ENCODE peak calls at places on chromosomes 2 and 18, in four cellular contexts. One of them, this sample, is unnamed.

GRCh38 chr2:31228717-31229116 is 5.2 kb upstream of the EHD3 start:
- DNase-seq in tibial nerve: no peak
- DNase-seq in upper lobe of right lung: no peak
- DNase-seq in transverse colon: no peak
- DNase-seq in this sample: no peak

GRCh38 chr2:233938676-233939370 is 21.6 kb downstream of the TRPM8 start:
- DNase-seq in tibial nerve: no peak
- DNase-seq in upper lobe of right lung: no peak
- DNase-seq in transverse colon: no peak
- DNase-seq in this sample: no peak

GRCh38 chr2:138713069-138713496 is 67.1 kb downstream of the NXPH2 start:
- DNase-seq in tibial nerve: no peak
- DNase-seq in upper lobe of right lung: no peak
- DNase-seq in transverse colon: no peak
- DNase-seq in this sample: no peak

GRCh38 chr2:64540615-64541014 is 16.5 kb downstream of the AFTPH start:
- DNase-seq in tibial nerve: no peak
- DNase-seq in upper lobe of right lung: no peak
- DNase-seq in transverse colon: no peak
- DNase-seq in this sample: no peak

GRCh38 chr2:65220432-65221131 is 7.0 kb upstream of the ACTR2 start:
- DNase-seq in tibial nerve: no peak
- DNase-seq in upper lobe of right lung: no peak
- DNase-seq in transverse colon: no peak
- DNase-seq in this sample: no peak

GRCh38 chr2:16526193-16526592 is 139.4 kb downstream of the CYRIA start:
- DNase-seq in tibial nerve: no peak
- DNase-seq in upper lobe of right lung: no peak
- DNase-seq in transverse colon: no peak
- DNase-seq in this sample: no peak

GRCh38 chr2:129810521-129810920 is 168.9 kb upstream of the RAB6C start:
- DNase-seq in tibial nerve: no peak
- DNase-seq in upper lobe of right lung: no peak
- DNase-seq in transverse colon: no peak
- DNase-seq in this sample: no peak

GRCh38 chr18:49628993-49629795 is 67.3 kb downstream of the LIPG start:
- DNase-seq in tibial nerve: no peak
- DNase-seq in upper lobe of right lung: no peak
- DNase-seq in transverse colon: peak; percentile 22
- DNase-seq in this sample: no peak

GRCh38 chr2:217090024-217090473 is 230.2 kb upstream of the TNP1 start:
- DNase-seq in tibial nerve: no peak
- DNase-seq in upper lobe of right lung: no peak
- DNase-seq in transverse colon: no peak
- DNase-seq in this sample: no peak

GRCh38 chr2:65032016-65032975 is 23.9 kb upstream of the CEP68 start:
- DNase-seq in tibial nerve: no peak
- DNase-seq in upper lobe of right lung: no peak
- DNase-seq in transverse colon: peak; percentile 25
- DNase-seq in this sample: no peak

GRCh38 chr18:38033282-38033681 is 467.7 kb upstream of the CELF4 start:
- DNase-seq in tibial nerve: no peak
- DNase-seq in upper lobe of right lung: no peak
- DNase-seq in transverse colon: no peak
- DNase-seq in this sample: no peak
- TF ChIP-seq CTCF in tibial nerve: no peak
- TF ChIP-seq CTCF in upper lobe of right lung: no peak
- TF ChIP-seq CTCF in transverse colon: no peak
- TF ChIP-seq CTCF in this sample: no peak

GRCh38 chr18:70314383-70314782 is 25.5 kb downstream of the SOCS6 start:
- DNase-seq in tibial nerve: no peak
- DNase-seq in upper lobe of right lung: no peak
- DNase-seq in transverse colon: no peak
- DNase-seq in this sample: no peak

GRCh38 chr18:70321616-70322015 is 32.8 kb downstream of the SOCS6 start:
- DNase-seq in tibial nerve: no peak
- DNase-seq in upper lobe of right lung: no peak
- DNase-seq in transverse colon: no peak
- DNase-seq in this sample: no peak

GRCh38 chr18:70322385-70322784 is 33.5 kb downstream of the SOCS6 start:
- DNase-seq in tibial nerve: no peak
- DNase-seq in upper lobe of right lung: no peak
- DNase-seq in transverse colon: no peak
- DNase-seq in this sample: no peak

GRCh38 chr18:70322928-70323327 is 34.1 kb downstream of the SOCS6 start:
- DNase-seq in tibial nerve: no peak
- DNase-seq in upper lobe of right lung: no peak
- DNase-seq in transverse colon: no peak
- DNase-seq in this sample: no peak

GRCh38 chr18:70319185-70319584 is 30.3 kb downstream of the SOCS6 start:
- DNase-seq in tibial nerve: no peak
- DNase-seq in upper lobe of right lung: no peak
- DNase-seq in transverse colon: no peak
- DNase-seq in this sample: no peak
- H3K4me1 ChIP-seq in tibial nerve: no peaks in the 10 kb centered on the region
- H3K4me1 ChIP-seq in upper lobe of right lung: peaks cover 4% of the 10 kb centered on the region
- H3K4me1 ChIP-seq in transverse colon: peaks cover 37% of the 10 kb centered on the region
- H3K4me1 ChIP-seq in this sample: peaks cover 14% of the 10 kb centered on the region

GRCh38 chr2:152497481-152498052 is 162.6 kb downstream of the FMNL2 start:
- DNase-seq in tibial nerve: no peak
- DNase-seq in upper lobe of right lung: no peak
- DNase-seq in transverse colon: no peak
- DNase-seq in this sample: no peak

GRCh38 chr2:152499411-152499810 is 164.4 kb downstream of the FMNL2 start:
- DNase-seq in tibial nerve: no peak
- DNase-seq in upper lobe of right lung: no peak
- DNase-seq in transverse colon: no peak
- DNase-seq in this sample: no peak

GRCh38 chr2:152500777-152501176 is 165.8 kb downstream of the FMNL2 start:
- DNase-seq in tibial nerve: peak; percentile 61
- DNase-seq in upper lobe of right lung: no peak
- DNase-seq in transverse colon: no peak
- DNase-seq in this sample: no peak

GRCh38 chr2:152499921-152500320 is 164.9 kb downstream of the FMNL2 start:
- DNase-seq in tibial nerve: peak; percentile 73
- DNase-seq in upper lobe of right lung: no peak
- DNase-seq in transverse colon: no peak
- DNase-seq in this sample: no peak

GRCh38 chr2:152500336-152500735 is 165.4 kb downstream of the FMNL2 start:
- DNase-seq in tibial nerve: peak; percentile 28
- DNase-seq in upper lobe of right lung: no peak
- DNase-seq in transverse colon: no peak
- DNase-seq in this sample: no peak
- H3K4me3 ChIP-seq in tibial nerve: no peak overlapping the region
- H3K4me3 ChIP-seq in upper lobe of right lung: no peak overlapping the region
- H3K4me3 ChIP-seq in transverse colon: no peak overlapping the region
- H3K4me3 ChIP-seq in this sample: no peak overlapping the region

GRCh38 chr18:11665146-11665545 is 23.9 kb upstream of the GNAL start:
- DNase-seq in tibial nerve: no peak
- DNase-seq in upper lobe of right lung: peak; percentile 2
- DNase-seq in transverse colon: no peak
- DNase-seq in this sample: no peak

GRCh38 chr18:11667578-11667977 is 21.5 kb upstream of the GNAL start:
- DNase-seq in tibial nerve: no peak
- DNase-seq in upper lobe of right lung: peak; percentile 25
- DNase-seq in transverse colon: no peak
- DNase-seq in this sample: no peak

GRCh38 chr18:11665587-11665986 is 23.5 kb upstream of the GNAL start:
- DNase-seq in tibial nerve: no peak
- DNase-seq in upper lobe of right lung: peak; percentile 3
- DNase-seq in transverse colon: no peak
- DNase-seq in this sample: no peak

GRCh38 chr18:11666176-11666575 is 22.9 kb upstream of the GNAL start:
- DNase-seq in tibial nerve: no peak
- DNase-seq in upper lobe of right lung: peak; percentile 7
- DNase-seq in transverse colon: no peak
- DNase-seq in this sample: no peak

GRCh38 chr18:11666831-11667230 is 22.2 kb upstream of the GNAL start:
- DNase-seq in tibial nerve: no peak
- DNase-seq in upper lobe of right lung: peak; percentile 7
- DNase-seq in transverse colon: no peak
- DNase-seq in this sample: no peak
- TF ChIP-seq CTCF in tibial nerve: no peak
- TF ChIP-seq CTCF in upper lobe of right lung: no peak
- TF ChIP-seq CTCF in transverse colon: no peak
- TF ChIP-seq CTCF in this sample: no peak

DNA sequence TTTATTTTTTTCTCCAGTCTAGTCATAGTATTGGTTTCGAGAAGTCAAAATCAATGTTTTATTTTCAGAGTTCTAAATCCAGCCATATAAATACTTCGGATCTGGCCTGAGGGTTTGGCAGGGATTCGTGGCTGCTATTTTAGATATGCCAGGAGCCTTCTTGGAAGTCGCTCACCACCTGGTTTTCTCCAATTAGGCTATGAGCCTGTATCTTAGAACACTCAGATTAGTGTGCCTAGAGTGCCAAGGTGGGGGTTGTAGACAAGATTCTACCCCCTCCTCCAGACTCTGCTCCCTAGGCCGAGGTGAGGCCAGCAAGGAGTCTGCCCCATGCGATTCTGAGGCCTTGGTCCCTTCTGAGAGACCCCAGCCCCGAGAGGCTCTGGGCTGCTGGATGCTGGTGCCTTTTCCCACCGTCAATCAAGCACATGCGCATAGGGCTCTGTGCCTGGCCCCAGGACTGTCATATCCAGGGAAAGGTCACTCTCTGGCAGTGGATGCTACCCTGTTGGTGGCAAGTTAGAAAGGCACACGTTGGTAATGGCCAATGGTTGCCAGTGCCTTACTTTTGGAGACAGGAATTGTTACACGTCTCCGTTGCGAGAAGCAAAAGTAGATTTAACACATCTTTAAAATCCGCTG is 197.1 kb downstream of the AGAP1 start:
- DNase-seq in tibial nerve: no peak
- DNase-seq in upper lobe of right lung: no peak
- DNase-seq in transverse colon: no peak
- DNase-seq in this sample: no peak
- H3K4me1 ChIP-seq in tibial nerve: peaks cover 8% of the 10 kb centered on the region
- H3K4me1 ChIP-seq in upper lobe of right lung: no peaks in the 10 kb centered on the region
- H3K4me1 ChIP-seq in transverse colon: peaks cover 33% of the 10 kb centered on the region
- H3K4me1 ChIP-seq in this sample: no peaks in the 10 kb centered on the region

GRCh38 chr2:174945601-174946260 is 59.5 kb downstream of the CHN1 start:
- DNase-seq in tibial nerve: no peak
- DNase-seq in upper lobe of right lung: no peak
- DNase-seq in transverse colon: no peak
- DNase-seq in this sample: no peak

GRCh38 chr2:174952607-174953006 is 52.6 kb downstream of the CHN1 start:
- DNase-seq in tibial nerve: no peak
- DNase-seq in upper lobe of right lung: no peak
- DNase-seq in transverse colon: no peak
- DNase-seq in this sample: no peak

GRCh38 chr2:174951746-174952145 is 53.4 kb downstream of the CHN1 start:
- DNase-seq in tibial nerve: no peak
- DNase-seq in upper lobe of right lung: no peak
- DNase-seq in transverse colon: no peak
- DNase-seq in this sample: no peak

GRCh38 chr2:174949988-174950687 is 55.0 kb downstream of the CHN1 start:
- DNase-seq in tibial nerve: no peak
- DNase-seq in upper lobe of right lung: no peak
- DNase-seq in transverse colon: no peak
- DNase-seq in this sample: no peak
- H3K4me3 ChIP-seq in tibial nerve: no peak overlapping the region
- H3K4me3 ChIP-seq in upper lobe of right lung: no peak overlapping the region
- H3K4me3 ChIP-seq in transverse colon: no peak overlapping the region
- H3K4me3 ChIP-seq in this sample: no peak overlapping the region

DNA sequence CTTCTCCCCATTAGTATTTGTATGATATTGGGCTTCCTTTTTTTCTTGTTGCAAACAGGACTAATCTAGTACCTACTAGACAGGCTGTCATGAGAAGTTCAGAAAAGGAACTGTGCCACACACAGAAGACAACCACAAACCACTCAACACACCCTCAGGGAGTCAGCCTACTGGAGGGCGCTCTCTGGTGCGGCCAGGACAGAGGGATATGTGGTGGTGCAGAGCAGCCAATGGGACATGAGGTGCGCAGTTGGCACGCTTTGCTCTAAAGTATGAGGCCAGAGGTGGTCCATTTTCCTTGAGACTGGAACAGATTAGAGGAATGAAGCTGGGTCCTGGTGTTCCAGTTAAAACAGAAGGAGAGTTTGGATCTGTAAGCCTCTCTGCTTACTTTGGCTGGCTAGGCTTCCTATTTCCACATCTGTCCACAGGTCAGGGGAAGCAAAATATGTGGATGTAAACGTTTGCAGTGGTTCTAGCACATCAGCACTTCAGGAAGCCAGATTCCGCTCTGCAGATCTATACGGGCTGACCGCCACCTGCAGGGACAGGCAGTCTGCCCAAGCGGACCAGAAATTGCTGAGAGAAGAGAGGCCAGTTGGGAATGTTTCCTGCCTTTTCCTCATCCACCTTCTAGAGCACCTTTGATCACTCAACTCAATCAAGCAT is 114.1 kb downstream of the GFPT1 start:
- DNase-seq in tibial nerve: no peak
- DNase-seq in upper lobe of right lung: peak; percentile 66
- DNase-seq in transverse colon: no peak
- DNase-seq in this sample: no peak
- TF ChIP-seq CTCF in tibial nerve: no peak
- TF ChIP-seq CTCF in upper lobe of right lung: peak; percentile 7
- TF ChIP-seq CTCF in transverse colon: no peak
- TF ChIP-seq CTCF in this sample: no peak

DNA sequence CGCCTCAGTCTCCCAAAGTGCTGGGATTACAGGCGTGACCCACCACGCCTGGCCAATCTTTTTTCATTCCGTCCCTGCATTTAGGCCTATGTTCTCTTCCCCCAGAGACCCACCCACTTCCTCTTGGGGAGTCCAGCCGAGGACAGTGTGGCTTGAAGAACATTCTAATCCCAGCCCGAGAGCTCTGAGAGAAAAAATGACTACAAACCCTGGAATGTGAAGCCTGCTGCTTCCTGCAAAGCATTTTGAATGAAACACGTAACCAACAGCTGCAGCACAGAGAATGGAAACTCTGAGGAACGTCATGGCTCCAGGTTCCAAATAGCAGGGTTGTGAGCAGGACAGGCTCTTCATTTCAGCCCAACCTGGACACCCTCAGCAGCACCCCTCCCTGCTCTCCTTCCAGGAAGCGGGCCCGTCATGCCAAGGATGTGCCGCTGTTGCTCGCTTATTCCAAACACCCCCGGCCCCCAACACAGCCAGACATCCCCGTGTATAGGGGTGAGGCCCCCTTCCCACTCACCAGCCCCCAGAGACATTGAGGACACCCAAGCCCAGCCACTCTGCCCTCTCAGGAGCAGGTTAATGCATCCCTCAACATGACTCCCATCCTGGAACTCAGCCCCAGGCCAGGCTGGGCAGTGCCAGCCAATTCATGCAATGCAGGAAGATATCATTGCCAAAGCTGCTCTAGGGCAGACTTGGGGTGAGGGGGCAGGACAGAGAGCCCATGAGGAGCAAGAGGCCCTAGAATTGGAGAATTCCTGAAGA is 139.8 kb downstream of the ZFP36L2 start:
- DNase-seq in tibial nerve: peak; percentile 80
- DNase-seq in upper lobe of right lung: no peak
- DNase-seq in transverse colon: peak; percentile 47
- DNase-seq in this sample: no peak
- H3K4me1 ChIP-seq in tibial nerve: peaks cover 52% of the 10 kb centered on the region
- H3K4me1 ChIP-seq in upper lobe of right lung: peaks cover 59% of the 10 kb centered on the region
- H3K4me1 ChIP-seq in transverse colon: peaks cover 55% of the 10 kb centered on the region
- H3K4me1 ChIP-seq in this sample: peaks cover 71% of the 10 kb centered on the region

This sample was measured in esophagus squamous epithelium.